ENCODE peak calls at places on chromosomes 1 and 21, in five cellular contexts. S, Z, J, Q and E are unnamed samples.

GRCh38 chr1:21451981-21452411 is 12.1 kb downstream of the NBPF3 start:
- DNase-seq in S (no peak), Z (no peak), Q (no peak), J (no peak), E (no peak)

GRCh38 chr1:15342568-15342967 is 67.1 kb upstream of the EFHD2 start:
- DNase-seq in Z (no peak), Q (no peak), J (no peak), S (no peak), E (no peak)

GRCh38 chr1:214337015-214337414 is 56.1 kb downstream of the SMYD2 start:
- DNase-seq in J (no peak), S (no peak), Q (no peak), Z (no peak), E (no peak)

GRCh38 chr1:183633676-183634343 is 1.8 kb downstream of the ARPC5 start:
- DNase-seq in J (peak; percentile 68), S (no peak), Q (no peak), Z (peak; percentile 84), E (peak; percentile 89)

GRCh38 chr1:32907435-32907834 is 6.2 kb upstream of the TMEM54 start:
- DNase-seq in Z (no peak), S (no peak), J (no peak), Q (no peak), E (no peak)

GRCh38 chr1:207321790-207322530 is 482 bp downstream of the CD55 start:
- DNase-seq in S (no peak), Q (no peak), Z (peak; percentile 52), J (peak; percentile 26), E (peak; percentile 66)

GRCh38 chr1:227892930-227893695 is 54.6 kb downstream of the WNT9A start:
- DNase-seq in Q (no peak), S (peak; percentile 33), Z (no peak), J (no peak), E (no peak)

GRCh38 chr1:43068911-43069310 is 103.2 kb downstream of the EBNA1BP2 start:
- DNase-seq in Q (no peak), Z (no peak), J (no peak), S (no peak), E (no peak)

GRCh38 chr21:40130476-40130875 is 263.2 kb downstream of the PCP4 start:
- DNase-seq in Z (no peak), Q (no peak), S (no peak), J (peak; percentile 70), E (no peak)

GRCh38 chr1:178713270-178713669 is 11.8 kb upstream of the RALGPS2 start:
- DNase-seq in S (no peak), Q (no peak), Z (no peak), J (no peak), E (peak; percentile 32)

GRCh38 chr1:11519629-11520031 is 40.7 kb downstream of the DISP3 start:
- DNase-seq in Z (no peak), Q (peak; percentile 9), S (no peak), J (no peak), E (no peak)

GRCh38 chr1:150973258-150973825 is 1.3 kb downstream of the CERS2 start:
- DNase-seq in J (no peak), Z (peak; percentile 33), Q (no peak), S (no peak), E (no peak)

GRCh38 chr1:22709227-22709626 is 1.4 kb upstream of the EPHB2 start:
- DNase-seq in Z (no peak), J (no peak), S (no peak), Q (peak; percentile 50), E (no peak)
- TF ChIP-seq CTCF in Z (peak; percentile 9), J (peak; percentile 33), S (peak; percentile 54), Q (peak; percentile 19), E (peak; percentile 17)

GRCh38 chr1:234917495-234918188 is 211.0 kb downstream of the TOMM20 start:
- DNase-seq in S (no peak), Q (no peak), J (no peak), Z (no peak), E (no peak)
- TF ChIP-seq CTCF in S (no peak), Q (no peak), J (no peak), Z (no peak), E (no peak)

DNA sequence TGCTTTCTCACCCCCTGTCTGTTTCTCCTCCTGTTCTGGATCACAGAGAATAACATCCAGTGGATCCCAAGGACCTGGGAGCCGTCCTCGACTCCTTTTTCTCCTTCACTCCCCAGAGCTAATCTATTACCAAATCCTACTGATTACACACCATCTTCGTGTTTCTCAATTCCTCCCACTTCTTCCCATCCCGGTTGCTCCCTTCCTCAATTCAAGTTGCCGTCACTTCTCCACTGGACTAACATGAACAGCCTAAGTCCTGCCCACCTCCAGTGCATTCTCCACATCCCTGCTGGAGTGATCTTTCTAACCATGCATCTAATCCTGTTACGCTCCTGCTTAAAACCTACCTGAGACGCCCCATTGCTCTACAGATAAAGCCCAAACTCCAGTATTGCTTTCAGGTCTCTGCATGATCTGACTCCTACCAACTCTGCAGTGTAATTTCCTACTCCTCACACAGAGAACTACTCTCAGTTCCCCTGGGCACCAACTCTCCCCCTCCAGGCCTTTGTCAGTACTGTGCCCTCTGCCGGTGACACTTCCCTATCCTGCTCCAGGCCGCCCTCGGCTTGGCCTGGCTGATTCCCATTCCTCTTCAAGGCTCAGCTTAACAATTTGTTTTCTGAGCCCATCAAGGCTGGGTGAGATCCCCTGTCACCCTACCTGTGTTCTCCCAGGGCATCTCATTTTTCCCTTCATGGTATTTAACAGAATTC is 2.4 kb downstream of the SLAMF8 start:
- DNase-seq in J (no peak), Q (peak; percentile 67), Z (peak; percentile 72), S (no peak), E (peak; percentile 36)
- TF ChIP-seq CTCF in J (peak; percentile 41), Q (peak; percentile 18), Z (peak; percentile 50), S (peak; percentile 13), E (no peak)

DNA sequence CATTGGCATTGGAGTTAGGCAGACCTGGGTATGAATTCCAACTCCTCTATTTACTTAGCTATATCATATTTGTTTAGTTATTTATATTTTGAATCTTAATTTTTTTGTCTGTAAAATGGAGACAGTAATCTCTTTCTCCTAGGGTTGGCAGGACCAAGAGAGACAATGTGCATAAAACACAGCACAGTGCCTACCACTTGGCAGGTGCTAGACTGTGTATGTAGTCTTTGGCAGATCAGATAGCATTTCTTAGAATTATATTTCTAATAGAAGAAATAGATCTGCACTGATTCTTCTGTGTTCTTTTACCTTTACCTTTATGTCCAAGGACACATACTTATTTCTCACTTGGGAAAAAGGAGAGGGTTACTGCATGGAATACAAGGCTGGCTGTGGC is 177.2 kb downstream of the GIPC2 start:
- DNase-seq in S (no peak), J (no peak), Q (no peak), Z (no peak), E (no peak)
- TF ChIP-seq CTCF in S (no peak), J (no peak), Q (no peak), Z (no peak), E (no peak)

GRCh38 chr1:165124772-165125171 is 231.7 kb downstream of the LMX1A start:
- DNase-seq in Q (no peak), J (no peak), Z (no peak), S (no peak), E (no peak)

GRCh38 chr1:165134431-165134830 is 222.1 kb downstream of the LMX1A start:
- DNase-seq in Z (no peak), J (no peak), S (no peak), Q (no peak), E (no peak)

GRCh38 chr1:165129568-165130164 is 226.8 kb downstream of the LMX1A start:
- DNase-seq in Q (peak; percentile 89), Z (peak; percentile 56), J (peak; percentile 78), S (peak; percentile 78), E (peak; percentile 91)
- TF ChIP-seq CTCF in Q (peak; percentile 40), Z (peak; percentile 73), J (peak; percentile 79), S (peak; percentile 49), E (peak; percentile 79)

GRCh38 chr1:26861286-26861701 is 1.7 kb upstream of the SFN start:
- DNase-seq in J (peak; percentile 89), S (no peak), Q (no peak), Z (no peak), E (peak; percentile 91)
- TF ChIP-seq CTCF in J (peak; percentile 74), S (no peak), Q (no peak), Z (no peak), E (peak; percentile 14)

GRCh38 chr1:5992814-5993552 is 758 bp upstream of the NPHP4 start:
- DNase-seq in Q (no peak), Z (peak; percentile 32), S (no peak), J (peak; percentile 16), E (no peak)

GRCh38 chr1:5993553-5994510 is 1.6 kb upstream of the NPHP4 start:
- DNase-seq in J (no peak), Q (no peak), Z (peak; percentile 44), S (no peak), E (no peak)

GRCh38 chr1:5995871-5996630 is 3.8 kb upstream of the NPHP4 start:
- DNase-seq in J (no peak), S (no peak), Q (no peak), Z (no peak), E (no peak)

GRCh38 chr1:5996641-5997270 is 4.5 kb upstream of the NPHP4 start:
- DNase-seq in Z (no peak), J (no peak), S (no peak), Q (no peak), E (no peak)

GRCh38 chr1:5994713-5995621 is 2.7 kb upstream of the NPHP4 start:
- DNase-seq in Q (no peak), S (no peak), Z (peak; percentile 79), J (no peak), E (no peak)
- TF ChIP-seq CTCF in Q (no peak), S (peak; percentile 20), Z (peak; percentile 12), J (no peak), E (no peak)

DNA sequence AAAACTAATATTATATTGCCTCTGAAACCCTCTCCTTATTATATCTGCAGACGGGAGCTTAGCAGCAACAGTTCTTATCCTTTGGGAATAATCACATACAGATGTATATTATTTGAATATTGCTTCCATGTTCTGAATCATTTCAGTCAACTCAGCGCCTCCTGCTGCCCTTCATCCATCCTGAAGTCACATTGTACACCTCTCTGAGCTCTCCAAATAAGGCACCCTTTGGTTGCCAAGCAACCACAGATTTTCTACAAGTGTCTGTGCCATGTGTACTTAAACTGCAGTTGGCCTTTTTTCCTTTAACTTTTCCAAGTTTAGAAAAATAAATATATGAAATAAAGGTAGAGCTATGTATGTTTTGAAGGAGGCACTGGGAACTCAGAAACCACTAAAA is 384.2 kb downstream of the LRRIQ3 start:
- DNase-seq in Z (no peak), S (no peak), Q (no peak), J (peak; percentile 26), E (peak; percentile 2)
- TF ChIP-seq CTCF in Z (no peak), S (no peak), Q (no peak), J (no peak), E (no peak)